ENCODE peak calls at places on chromosomes 13 and 19, in ten cellular contexts. K is neural progenitor cell, F is pancreas, M is neural crest cell, V is heart right ventricle, Q is foreskin fibroblast, X is brain microvascular endothelial cell, U is retinal pigment epithelial cell, H is psoas muscle, N is AG10803. L is an unnamed sample.
A peak's percentile ranks its signal among the peaks of the same experiment; 100 is the strongest.

GRCh38 chr13:95204231-95204765 is 97.0 kb downstream of the ABCC4 start:
- DNase-seq in K (no peak), F (no peak), M (no peak), V (no peak), Q (no peak), X (no peak), U (no peak), H (no peak), N (no peak), L (no peak)

GRCh38 chr19:48341006-48341405 is 15.7 kb downstream of the EMP3 start:
- DNase-seq in K (no peak), F (no peak), M (no peak), V (no peak), Q (no peak), X (no peak), U (no peak), H (peak; percentile 89), N (no peak), L (no peak)

GRCh38 chr19:17281391-17282304 is at the start of gene ANKLE1:
- DNase-seq in K (peak; percentile 54), F (no peak), M (peak; percentile 18), V (peak; percentile 29), Q (peak; percentile 73), X (no peak), U (no peak), H (peak; percentile 67), N (no peak), L (peak; percentile 52)

GRCh38 chr13:59480398-59480797 is 683.3 kb downstream of the DIAPH3 start:
- DNase-seq in K (no peak), F (no peak), M (no peak), V (no peak), Q (no peak), X (no peak), U (no peak), H (no peak), N (no peak), L (no peak)

GRCh38 chr19:46351241-46352041 is 4.6 kb downstream of the PPP5C start:
- DNase-seq in K (no peak), F (peak; percentile 60), M (no peak), V (peak; percentile 48), Q (peak; percentile 86), X (peak; percentile 63), U (no peak), H (peak; percentile 80), N (peak; percentile 70), L (no peak)

GRCh38 chr19:33559996-33560395 is 38.4 kb upstream of the PEPD start:
- DNase-seq in K (no peak), F (no peak), M (no peak), V (no peak), Q (no peak), X (no peak), U (no peak), H (no peak), N (no peak), L (no peak)

GRCh38 chr13:24161010-24161775 is 673 bp downstream of the SPATA13 start:
- DNase-seq in K (peak; percentile 37), F (peak; percentile 70), M (no peak), V (peak; percentile 34), Q (peak; percentile 59), X (no peak), U (no peak), H (peak; percentile 57), N (no peak), L (no peak)

GRCh38 chr13:111043575-111043982 is 71.5 kb upstream of the ARHGEF7 start:
- DNase-seq in K (no peak), F (no peak), M (no peak), V (peak; percentile 64), Q (peak; percentile 84), X (peak; percentile 95), U (no peak), H (peak; percentile 69), N (peak; percentile 94), L (no peak)

GRCh38 chr13:77300176-77301141 is 26.4 kb downstream of the MYCBP2 start:
- DNase-seq in K (no peak), F (no peak), M (no peak), V (no peak), Q (peak; percentile 73), X (peak; percentile 74), U (peak; percentile 24), H (no peak), N (peak; percentile 74), L (no peak)

GRCh38 chr19:32404939-32405430 is 585 bp upstream of the DPY19L3 start:
- DNase-seq in K (peak; percentile 84), F (peak; percentile 74), M (peak; percentile 22), V (peak; percentile 80), Q (peak; percentile 62), X (peak; percentile 20), U (no peak), H (peak; percentile 87), N (peak; percentile 42), L (peak; percentile 31)

GRCh38 chr19:16060294-16060693 is 16.0 kb upstream of the TPM4 start:
- DNase-seq in K (no peak), F (no peak), M (no peak), V (no peak), Q (no peak), X (no peak), U (no peak), H (no peak), N (no peak), L (no peak)

GRCh38 chr19:11204943-11205349 is 7.6 kb upstream of the KANK2 start:
- DNase-seq in K (no peak), F (peak; percentile 48), M (no peak), V (no peak), Q (peak; percentile 45), X (no peak), U (no peak), H (peak; percentile 52), N (no peak), L (no peak)

GRCh38 chr13:113981201-113981605 is 7.3 kb upstream of the C13orf46 start:
- DNase-seq in K (no peak), F (peak; percentile 83), M (no peak), V (no peak), Q (no peak), X (no peak), U (peak; percentile 51), H (peak; percentile 60), N (no peak), L (no peak)

DNA sequence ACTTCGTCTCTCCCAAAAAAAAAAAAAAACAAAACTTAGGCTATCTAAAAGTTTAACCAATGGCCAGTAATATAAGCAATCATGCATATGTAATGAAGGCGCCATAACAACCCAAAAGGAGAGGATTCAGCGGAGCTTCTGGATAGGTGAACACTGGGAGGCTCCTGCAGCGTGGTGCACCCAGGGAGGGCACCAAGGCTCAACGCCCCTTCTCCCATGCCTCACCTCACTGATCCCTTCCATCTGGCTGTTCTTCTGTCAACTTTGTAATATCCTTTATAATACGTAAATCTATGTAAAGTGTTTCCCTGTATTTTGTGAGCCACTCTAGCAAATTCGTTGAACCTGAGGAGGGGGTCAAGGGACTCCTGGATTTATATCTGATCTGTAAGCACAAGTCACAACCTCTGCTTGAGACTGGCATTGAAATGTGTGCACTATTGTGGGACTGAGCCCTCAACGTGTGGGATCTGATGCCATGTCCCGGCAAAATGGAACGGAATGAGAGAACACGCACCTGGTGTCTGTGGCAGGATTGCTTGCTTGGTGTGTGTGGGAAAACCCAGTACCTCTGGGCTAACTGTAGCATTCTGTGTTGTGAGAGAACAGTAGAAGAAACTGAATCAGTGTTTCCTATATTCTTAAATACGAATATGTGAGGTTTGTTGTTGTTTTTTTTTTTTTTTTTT is 520 bp upstream of the ZNF665 start:
- DNase-seq in K (no peak), F (peak; percentile 12), M (no peak), V (no peak), Q (no peak), X (no peak), U (no peak), H (no peak), N (no peak), L (no peak)
- TF ChIP-seq CTCF in K (no peak), F (no peak), M (no peak), V (no peak), Q (no peak), X (no peak), U (no peak), H (no peak), N (no peak), L (no peak)

GRCh38 chr13:52070929-52071523 is 46.5 kb downstream of the UTP14C start:
- DNase-seq in K (no peak), F (no peak), M (no peak), V (no peak), Q (peak; percentile 64), X (peak; percentile 27), U (no peak), H (no peak), N (peak; percentile 43), L (no peak)
- TF ChIP-seq CTCF in K (no peak), F (no peak), M (no peak), V (peak; percentile 31), Q (peak; percentile 20), X (peak; percentile 39), U (no peak), H (no peak), N (peak; percentile 53), L (no peak)

DNA sequence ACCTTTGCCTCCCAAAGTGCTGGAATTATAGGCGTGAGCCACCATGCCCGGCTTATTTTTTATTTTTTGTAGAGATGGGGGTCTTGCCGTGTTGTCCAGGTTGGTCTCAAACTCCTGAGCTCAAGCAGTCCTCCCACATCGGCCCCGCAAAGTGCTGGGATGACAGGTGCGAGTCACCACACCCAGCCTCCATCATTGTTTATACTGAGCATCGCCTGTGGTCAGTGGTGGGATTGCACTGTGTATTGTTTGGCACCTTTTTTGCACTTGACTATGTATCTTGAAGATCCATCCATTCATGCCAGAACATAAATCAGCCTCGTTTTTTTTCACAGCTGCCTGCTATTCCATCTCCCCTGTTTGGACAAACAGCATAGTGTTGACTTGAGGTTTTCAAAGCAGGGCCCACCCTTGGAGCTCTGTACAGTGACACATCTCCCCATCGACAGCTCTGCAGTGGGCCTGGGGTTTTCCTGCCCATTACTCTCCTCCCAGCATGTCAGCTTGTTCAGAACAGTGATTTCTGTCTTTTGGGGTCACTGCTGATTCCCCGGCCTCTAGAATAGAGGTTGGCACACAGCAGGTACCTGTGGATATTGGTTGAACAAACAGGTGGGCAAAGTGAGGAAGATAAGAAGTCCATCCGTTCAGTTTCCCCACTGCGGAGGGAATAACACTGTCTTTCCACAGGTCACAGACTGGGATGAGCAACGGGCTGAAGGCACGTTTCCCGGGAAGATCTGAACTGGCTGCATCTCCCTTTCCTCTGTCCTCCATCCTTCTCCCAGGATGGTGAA is 8.2 kb upstream of the UPK1A start:
- DNase-seq in K (no peak), F (no peak), M (no peak), V (no peak), Q (no peak), X (peak; percentile 65), U (no peak), H (no peak), N (no peak), L (no peak)
- TF ChIP-seq CTCF in K (peak; percentile 9), F (no peak), M (peak; percentile 35), V (no peak), Q (no peak), X (peak; percentile 41), U (peak; percentile 24), H (no peak), N (peak; percentile 1), L (peak; percentile 21)

GRCh38 chr13:53775807-53776206 is 747.2 kb downstream of the OLFM4 start:
- DNase-seq in K (no peak), F (no peak), M (no peak), V (no peak), Q (no peak), X (no peak), U (no peak), H (no peak), N (no peak), L (no peak)
- TF ChIP-seq CTCF in K (no peak), F (no peak), M (peak; percentile 41), V (no peak), Q (no peak), X (no peak), U (no peak), H (no peak), N (no peak), L (peak; percentile 11)

L was measured in mesothelial cell of epicardium.